ENCODE peak calls at places on chromosome 7, in four cellular contexts. Q, B, O and V are unnamed samples. For H3K4me1, the result is how much of the 10 kb centered on the place peaks cover.

GRCh38 chr7:112079671-112080070 is 126.5 kb downstream of the DOCK4 start:
- DNase-seq in B (peak), O (no peak), Q (no peak), V (no peak)

GRCh38 chr7:4267326-4268039 is 414.6 kb upstream of the FOXK1 start:
- DNase-seq in B (no peak), Q (no peak), O (no peak), V (no peak)

GRCh38 chr7:130831817-130832481 is 97.9 kb upstream of the KLF14 start:
- DNase-seq in O (no peak), Q (peak), B (peak), V (peak)

GRCh38 chr7:106329408-106329807 is 44.6 kb upstream of the NAMPT start:
- DNase-seq in O (no peak), Q (no peak), B (no peak), V (no peak)

GRCh38 chr7:46759711-46760480 is 822.0 kb downstream of the TNS3 start:
- DNase-seq in O (no peak), Q (no peak), B (peak), V (peak)

GRCh38 chr7:26321440-26321839 is 29.8 kb downstream of the SNX10 start:
- DNase-seq in B (no peak), Q (no peak), O (no peak), V (peak)

GRCh38 chr7:149816267-149816751 is 21.9 kb upstream of the ZNF862 start:
- DNase-seq in Q (no peak), O (no peak), B (no peak), V (no peak)

GRCh38 chr7:20158684-20159083 is 58.5 kb downstream of the MACC1 start:
- DNase-seq in Q (no peak), B (peak), O (no peak), V (peak)

GRCh38 chr7:123485187-123485586 is 49.2 kb downstream of the IQUB start:
- DNase-seq in Q (no peak), O (no peak), B (no peak), V (no peak)

GRCh38 chr7:14210075-14210474 is 220.6 kb upstream of the ETV1 start:
- DNase-seq in O (no peak), B (no peak), Q (no peak), V (no peak)
- TF ChIP-seq FOS in O (no peak), B (no peak), Q (no peak), V (no peak)

GRCh38 chr7:122485841-122486240 is 181.3 kb upstream of the FEZF1 start:
- DNase-seq in Q (no peak), O (no peak), B (no peak), V (no peak)

GRCh38 chr7:122487131-122487530 is 182.6 kb upstream of the FEZF1 start:
- DNase-seq in Q (no peak), O (no peak), B (no peak), V (no peak)

GRCh38 chr7:122482212-122482611 is 177.7 kb upstream of the FEZF1 start:
- DNase-seq in B (no peak), Q (no peak), O (no peak), V (no peak)
- H3K4me1 ChIP-seq in B (under half), Q (under half), O (under half), V (under half)

DNA sequence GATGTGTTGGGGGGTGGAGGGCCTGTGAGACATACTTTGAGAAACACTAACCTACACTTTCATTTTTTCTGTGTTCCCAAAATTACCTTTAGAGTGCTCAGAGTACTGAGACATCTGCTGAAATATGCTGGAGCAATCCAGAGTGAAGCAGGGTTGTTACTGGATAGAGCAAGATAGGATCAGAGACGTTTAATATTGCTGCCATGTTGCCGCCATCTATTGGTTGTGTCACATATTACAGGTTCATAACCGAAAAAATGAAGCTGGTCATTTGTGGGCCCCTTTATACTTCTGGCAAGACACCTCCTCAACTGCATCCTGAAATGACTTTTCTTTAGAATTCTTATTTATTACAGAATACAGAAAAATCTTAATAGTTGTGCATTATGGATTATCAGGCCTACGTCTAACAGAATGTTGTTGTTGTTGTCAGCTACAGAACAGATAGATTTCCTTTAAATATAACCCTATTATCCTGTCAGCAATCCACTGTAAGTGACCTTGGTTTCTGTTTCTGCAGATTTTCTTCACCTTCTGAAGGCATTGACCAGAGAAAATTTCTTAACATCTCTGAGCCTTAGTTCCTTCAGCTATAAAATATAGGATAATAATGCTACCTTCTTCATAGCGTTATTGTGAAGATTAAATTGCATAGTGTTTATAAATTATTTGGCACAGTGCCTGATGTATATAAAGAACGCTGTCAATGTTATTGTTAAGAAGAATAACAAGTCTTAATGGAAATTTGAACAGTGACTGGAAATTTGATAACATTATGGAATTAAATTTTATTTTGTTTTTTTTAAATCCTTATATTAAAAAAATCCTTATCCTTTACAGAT is 16.2 kb upstream of the DLD start:
- DNase-seq in Q (peak), B (peak), O (no peak), V (peak)
- TF ChIP-seq FOS in Q (no peak), B (no peak), O (no peak), V (no peak)

GRCh38 chr7:66748127-66748511 is 7.6 kb downstream of the RABGEF1 start:
- DNase-seq in B (no peak), O (no peak), Q (no peak), V (no peak)

GRCh38 chr7:66751945-66752344 is 11.4 kb downstream of the RABGEF1 start:
- DNase-seq in Q (no peak), B (no peak), O (no peak), V (no peak)

GRCh38 chr7:66741706-66742053 is 1.1 kb downstream of the RABGEF1 start:
- DNase-seq in Q (no peak), B (peak), O (no peak), V (no peak)

GRCh38 chr7:66748791-66749190 is 8.3 kb downstream of the RABGEF1 start:
- DNase-seq in Q (no peak), B (no peak), O (no peak), V (no peak)

DNA sequence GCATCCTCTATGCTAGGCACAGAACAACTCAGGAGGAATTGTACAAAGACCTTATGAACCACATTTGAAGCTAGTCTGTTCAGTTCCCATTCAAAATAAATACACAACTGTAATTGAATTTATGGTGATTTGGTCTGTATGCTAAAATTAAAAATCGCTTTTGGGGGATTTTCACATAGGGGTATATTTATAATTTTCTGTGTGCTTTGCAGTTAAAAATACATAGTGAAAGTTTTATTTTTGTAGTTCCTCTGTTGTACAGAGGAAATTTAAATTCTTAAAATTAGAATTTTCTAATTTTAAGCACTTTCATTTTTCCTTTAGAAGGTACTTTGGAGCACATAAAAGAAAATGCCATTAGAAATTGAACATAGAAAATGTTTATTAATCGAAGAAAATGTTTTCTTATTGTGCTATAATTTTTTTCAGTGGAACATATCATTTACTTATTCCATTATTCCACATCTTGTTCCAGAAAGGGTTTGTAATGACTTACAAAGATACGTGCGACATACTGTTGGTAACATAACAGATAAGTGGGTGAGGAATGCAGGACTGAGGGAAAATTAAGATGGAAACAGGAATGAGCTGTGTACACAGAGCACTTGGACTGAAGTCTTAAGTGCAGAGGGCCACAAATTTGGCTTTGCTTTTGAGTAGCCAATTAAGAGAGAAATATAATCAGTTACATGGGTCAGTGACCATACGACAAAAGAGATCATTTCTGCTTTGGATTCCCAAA is 7.0 kb downstream of the RABGEF1 start:
- DNase-seq in Q (no peak), O (no peak), B (no peak), V (no peak)
- H3K4me1 ChIP-seq in Q (under half), O (half or more), B (under half), V (under half)

GRCh38 chr7:108653526-108653925 is 83.9 kb downstream of the DNAJB9 start:
- DNase-seq in Q (no peak), O (no peak), B (no peak), V (no peak)

GRCh38 chr7:108652886-108653285 is 83.2 kb downstream of the DNAJB9 start:
- DNase-seq in O (no peak), B (no peak), Q (no peak), V (no peak)

GRCh38 chr7:108650487-108650886 is 80.8 kb downstream of the DNAJB9 start:
- DNase-seq in O (no peak), B (peak), Q (no peak), V (peak)
- TF ChIP-seq FOS in O (no peak), B (no peak), Q (no peak), V (no peak)

DNA sequence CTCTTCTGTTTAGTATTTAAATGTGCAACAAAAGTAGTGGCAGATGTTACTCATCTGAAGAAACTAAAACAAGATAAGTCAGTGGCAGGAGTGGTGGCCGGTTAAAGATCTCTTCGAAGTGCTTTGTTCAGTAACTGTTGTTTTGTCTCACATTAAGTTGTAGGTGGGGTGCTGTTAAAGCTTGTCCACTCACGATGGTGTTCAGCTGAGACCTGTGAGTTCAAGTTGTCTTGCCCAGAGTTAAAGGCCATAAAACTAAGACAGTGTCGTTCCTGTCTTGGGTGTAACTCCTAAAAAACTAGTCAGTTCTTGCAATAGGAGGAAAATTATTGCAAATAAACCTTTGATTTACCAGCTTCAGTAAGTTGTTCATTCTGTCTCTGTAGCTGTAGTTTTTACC is 874 bp upstream of the FOXP2 start:
- DNase-seq in O (no peak), Q (no peak), B (no peak), V (no peak)
- H3K4me1 ChIP-seq in O (under half), Q (under half), B (under half), V (under half)

GRCh38 chr7:115635876-115636275 is 394.7 kb downstream of the TFEC start:
- DNase-seq in Q (no peak), O (no peak), B (no peak), V (peak)
- TF ChIP-seq FOS in Q (no peak), O (no peak), B (no peak), V (no peak)

GRCh38 chr7:29341156-29341555 is 146.6 kb downstream of the CHN2 start:
- DNase-seq in O (no peak), Q (no peak), B (no peak), V (no peak)

GRCh38 chr7:29342761-29343160 is 148.2 kb downstream of the CHN2 start:
- DNase-seq in Q (no peak), O (no peak), B (no peak), V (no peak)

GRCh38 chr7:29344334-29344978 is 149.9 kb downstream of the CHN2 start:
- DNase-seq in B (no peak), O (no peak), Q (no peak), V (no peak)

GRCh38 chr7:29345590-29345989 is 151.0 kb downstream of the CHN2 start:
- DNase-seq in Q (no peak), B (no peak), O (no peak), V (peak)

DNA sequence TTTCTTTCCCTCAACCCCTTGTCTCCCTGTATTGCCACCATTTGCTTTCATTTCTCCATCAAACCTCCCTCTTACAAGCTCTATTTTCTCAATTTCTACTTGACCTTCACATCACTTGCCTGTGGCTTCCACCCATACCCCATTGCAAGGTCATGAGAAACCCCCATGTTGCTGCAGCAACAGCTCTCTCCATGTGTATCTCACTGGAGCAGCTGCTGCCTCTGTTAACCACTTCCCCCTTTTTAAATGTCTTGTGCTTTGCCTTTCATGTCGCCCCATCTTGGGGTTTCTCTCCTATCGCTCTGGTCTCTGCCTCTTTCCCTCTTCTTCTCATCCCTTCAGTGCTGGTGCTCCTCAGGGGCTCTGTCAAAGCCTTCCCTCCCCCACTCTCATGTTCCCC is 148.8 kb downstream of the CHN2 start:
- DNase-seq in O (no peak), B (no peak), Q (no peak), V (no peak)
- H3K4me1 ChIP-seq in O (under half), B (under half), Q (under half), V (under half)

GRCh38 chr7:132650498-132650897 is 74.2 kb upstream of the PLXNA4 start:
- DNase-seq in O (no peak), B (peak), Q (no peak), V (no peak)
- TF ChIP-seq FOS in O (no peak), B (no peak), Q (no peak), V (no peak)